ENCODE peak calls at places on chromosomes 16 and 17, in ten cellular contexts. One of them, this sample, is unnamed.

GRCh38 chr17:18382441-18383078 is 5.0 kb downstream of the EVPLL start:
- DNase-seq in lower leg skin: no peak
- DNase-seq in activated CD8-positive, alpha-beta memory T cell treated with anti-CD3 and anti-CD28 coated beads for 4 hours: no peak
- DNase-seq in WTC11: no peak
- DNase-seq in skeletal muscle cell: no peak
- DNase-seq in OCI-LY7: no peak
- DNase-seq in GM12865: no peak
- DNase-seq in stimulated activated CD4-positive, alpha-beta T cell treated with anti-CD3 and anti-CD28 coated beads, Interleukin-4, amount 100 ng/mL, for 48 hours: no peak
- DNase-seq in hepatocyte: no peak
- DNase-seq in naive B cell: no peak
- DNase-seq in this sample: no peak

GRCh38 chr16:68869492-68870084 is 26.3 kb downstream of the TANGO6 start:
- DNase-seq in lower leg skin: no peak
- DNase-seq in activated CD8-positive, alpha-beta memory T cell treated with anti-CD3 and anti-CD28 coated beads for 4 hours: no peak
- DNase-seq in WTC11: no peak
- DNase-seq in skeletal muscle cell: no peak
- DNase-seq in OCI-LY7: no peak
- DNase-seq in GM12865: no peak
- DNase-seq in stimulated activated CD4-positive, alpha-beta T cell treated with anti-CD3 and anti-CD28 coated beads, Interleukin-4, amount 100 ng/mL, for 48 hours: no peak
- DNase-seq in hepatocyte: no peak
- DNase-seq in naive B cell: no peak
- DNase-seq in this sample: no peak

GRCh38 chr17:29012535-29012934 is 6.7 kb upstream of the SEZ6 start:
- DNase-seq in lower leg skin: no peak
- DNase-seq in activated CD8-positive, alpha-beta memory T cell treated with anti-CD3 and anti-CD28 coated beads for 4 hours: no peak
- DNase-seq in WTC11: no peak
- DNase-seq in skeletal muscle cell: no peak
- DNase-seq in OCI-LY7: no peak
- DNase-seq in GM12865: no peak
- DNase-seq in stimulated activated CD4-positive, alpha-beta T cell treated with anti-CD3 and anti-CD28 coated beads, Interleukin-4, amount 100 ng/mL, for 48 hours: no peak
- DNase-seq in hepatocyte: no peak
- DNase-seq in naive B cell: no peak
- DNase-seq in this sample: no peak

GRCh38 chr16:79610771-79611170 is 10.2 kb upstream of the MAF start:
- DNase-seq in lower leg skin: no peak
- DNase-seq in activated CD8-positive, alpha-beta memory T cell treated with anti-CD3 and anti-CD28 coated beads for 4 hours: no peak
- DNase-seq in WTC11: no peak
- DNase-seq in skeletal muscle cell: no peak
- DNase-seq in OCI-LY7: no peak
- DNase-seq in GM12865: no peak
- DNase-seq in stimulated activated CD4-positive, alpha-beta T cell treated with anti-CD3 and anti-CD28 coated beads, Interleukin-4, amount 100 ng/mL, for 48 hours: no peak
- DNase-seq in hepatocyte: no peak
- DNase-seq in naive B cell: no peak
- DNase-seq in this sample: no peak

GRCh38 chr16:49602201-49603041 is 228.8 kb downstream of the C16orf78 start:
- DNase-seq in lower leg skin: peak; percentile 77
- DNase-seq in activated CD8-positive, alpha-beta memory T cell treated with anti-CD3 and anti-CD28 coated beads for 4 hours: no peak
- DNase-seq in WTC11: no peak
- DNase-seq in skeletal muscle cell: no peak
- DNase-seq in OCI-LY7: no peak
- DNase-seq in GM12865: no peak
- DNase-seq in stimulated activated CD4-positive, alpha-beta T cell treated with anti-CD3 and anti-CD28 coated beads, Interleukin-4, amount 100 ng/mL, for 48 hours: no peak
- DNase-seq in hepatocyte: no peak
- DNase-seq in naive B cell: no peak
- DNase-seq in this sample: no peak

GRCh38 chr17:79005063-79005861 is 4.3 kb downstream of the CANT1 start:
- DNase-seq in lower leg skin: peak; percentile 82
- DNase-seq in activated CD8-positive, alpha-beta memory T cell treated with anti-CD3 and anti-CD28 coated beads for 4 hours: no peak
- DNase-seq in WTC11: no peak
- DNase-seq in skeletal muscle cell: no peak
- DNase-seq in OCI-LY7: no peak
- DNase-seq in GM12865: no peak
- DNase-seq in stimulated activated CD4-positive, alpha-beta T cell treated with anti-CD3 and anti-CD28 coated beads, Interleukin-4, amount 100 ng/mL, for 48 hours: no peak
- DNase-seq in hepatocyte: peak; percentile 70
- DNase-seq in naive B cell: no peak
- DNase-seq in this sample: no peak

GRCh38 chr17:75480281-75480680 is 23.8 kb downstream of the TMEM94 start:
- DNase-seq in lower leg skin: no peak
- DNase-seq in activated CD8-positive, alpha-beta memory T cell treated with anti-CD3 and anti-CD28 coated beads for 4 hours: no peak
- DNase-seq in WTC11: no peak
- DNase-seq in skeletal muscle cell: no peak
- DNase-seq in OCI-LY7: no peak
- DNase-seq in GM12865: no peak
- DNase-seq in stimulated activated CD4-positive, alpha-beta T cell treated with anti-CD3 and anti-CD28 coated beads, Interleukin-4, amount 100 ng/mL, for 48 hours: no peak
- DNase-seq in hepatocyte: no peak
- DNase-seq in naive B cell: no peak
- DNase-seq in this sample: no peak

GRCh38 chr16:518858-519257 is 8.7 kb upstream of the CAPN15 start:
- DNase-seq in lower leg skin: no peak
- DNase-seq in activated CD8-positive, alpha-beta memory T cell treated with anti-CD3 and anti-CD28 coated beads for 4 hours: no peak
- DNase-seq in WTC11: no peak
- DNase-seq in skeletal muscle cell: no peak
- DNase-seq in OCI-LY7: no peak
- DNase-seq in GM12865: no peak
- DNase-seq in stimulated activated CD4-positive, alpha-beta T cell treated with anti-CD3 and anti-CD28 coated beads, Interleukin-4, amount 100 ng/mL, for 48 hours: no peak
- DNase-seq in hepatocyte: no peak
- DNase-seq in naive B cell: no peak
- DNase-seq in this sample: no peak

GRCh38 chr17:32943647-32944191 is 15.8 kb downstream of the TMEM98 start:
- DNase-seq in lower leg skin: no peak
- DNase-seq in activated CD8-positive, alpha-beta memory T cell treated with anti-CD3 and anti-CD28 coated beads for 4 hours: no peak
- DNase-seq in WTC11: no peak
- DNase-seq in skeletal muscle cell: peak; percentile 32
- DNase-seq in OCI-LY7: no peak
- DNase-seq in GM12865: no peak
- DNase-seq in stimulated activated CD4-positive, alpha-beta T cell treated with anti-CD3 and anti-CD28 coated beads, Interleukin-4, amount 100 ng/mL, for 48 hours: no peak
- DNase-seq in hepatocyte: peak; percentile 80
- DNase-seq in naive B cell: no peak
- DNase-seq in this sample: no peak

GRCh38 chr16:20023190-20023589 is 50.5 kb downstream of the GPR139 start:
- DNase-seq in lower leg skin: no peak
- DNase-seq in activated CD8-positive, alpha-beta memory T cell treated with anti-CD3 and anti-CD28 coated beads for 4 hours: no peak
- DNase-seq in WTC11: no peak
- DNase-seq in skeletal muscle cell: no peak
- DNase-seq in OCI-LY7: peak; percentile 9
- DNase-seq in GM12865: peak; percentile 13
- DNase-seq in stimulated activated CD4-positive, alpha-beta T cell treated with anti-CD3 and anti-CD28 coated beads, Interleukin-4, amount 100 ng/mL, for 48 hours: no peak
- DNase-seq in hepatocyte: peak; percentile 45
- DNase-seq in naive B cell: no peak
- DNase-seq in this sample: no peak

GRCh38 chr16:89922884-89923639 is at the start of gene TUBB3:
- DNase-seq in lower leg skin: no peak
- DNase-seq in activated CD8-positive, alpha-beta memory T cell treated with anti-CD3 and anti-CD28 coated beads for 4 hours: no peak
- DNase-seq in WTC11: peak; percentile 85
- DNase-seq in skeletal muscle cell: peak; percentile 48
- DNase-seq in OCI-LY7: peak; percentile 90
- DNase-seq in GM12865: peak; percentile 63
- DNase-seq in stimulated activated CD4-positive, alpha-beta T cell treated with anti-CD3 and anti-CD28 coated beads, Interleukin-4, amount 100 ng/mL, for 48 hours: no peak
- DNase-seq in hepatocyte: peak; percentile 93
- DNase-seq in naive B cell: peak; percentile 52
- DNase-seq in this sample: peak; percentile 94

GRCh38 chr16:77849640-77850258 is 61.4 kb downstream of the VAT1L start:
- DNase-seq in lower leg skin: peak; percentile 46
- DNase-seq in activated CD8-positive, alpha-beta memory T cell treated with anti-CD3 and anti-CD28 coated beads for 4 hours: no peak
- DNase-seq in WTC11: no peak
- DNase-seq in skeletal muscle cell: no peak
- DNase-seq in OCI-LY7: no peak
- DNase-seq in GM12865: no peak
- DNase-seq in stimulated activated CD4-positive, alpha-beta T cell treated with anti-CD3 and anti-CD28 coated beads, Interleukin-4, amount 100 ng/mL, for 48 hours: no peak
- DNase-seq in hepatocyte: no peak
- DNase-seq in naive B cell: no peak
- DNase-seq in this sample: no peak

GRCh38 chr17:6166492-6167179 is 96.5 kb downstream of the WSCD1 start:
- DNase-seq in lower leg skin: peak; percentile 29
- DNase-seq in activated CD8-positive, alpha-beta memory T cell treated with anti-CD3 and anti-CD28 coated beads for 4 hours: no peak
- DNase-seq in WTC11: no peak
- DNase-seq in skeletal muscle cell: no peak
- DNase-seq in OCI-LY7: no peak
- DNase-seq in GM12865: peak; percentile 63
- DNase-seq in stimulated activated CD4-positive, alpha-beta T cell treated with anti-CD3 and anti-CD28 coated beads, Interleukin-4, amount 100 ng/mL, for 48 hours: no peak
- DNase-seq in hepatocyte: no peak
- DNase-seq in naive B cell: no peak
- DNase-seq in this sample: no peak

GRCh38 chr17:7910281-7910680 is 5.8 kb downstream of the RNF227 start:
- DNase-seq in lower leg skin: no peak
- DNase-seq in activated CD8-positive, alpha-beta memory T cell treated with anti-CD3 and anti-CD28 coated beads for 4 hours: no peak
- DNase-seq in WTC11: no peak
- DNase-seq in skeletal muscle cell: no peak
- DNase-seq in OCI-LY7: no peak
- DNase-seq in GM12865: no peak
- DNase-seq in stimulated activated CD4-positive, alpha-beta T cell treated with anti-CD3 and anti-CD28 coated beads, Interleukin-4, amount 100 ng/mL, for 48 hours: no peak
- DNase-seq in hepatocyte: no peak
- DNase-seq in naive B cell: no peak
- DNase-seq in this sample: no peak

This sample was measured in BE2C.